ENCODE peak calls at places on chromosome 1, in seven cellular contexts. Q, S, N, L, W, K and C are unnamed samples.

GRCh38 chr1:53594391-53595180 is 135.4 kb downstream of the DMRTB1 start:
- DNase-seq in L (no peak), N (no peak), W (no peak), K (no peak), S (no peak), Q (peak; percentile 36), C (no peak)

GRCh38 chr1:60130703-60131102 is 57.1 kb upstream of the C1orf87 start:
- DNase-seq in S (no peak), N (no peak), W (no peak), Q (no peak), K (no peak), L (no peak), C (no peak)

GRCh38 chr1:241276391-241276790 is 80.6 kb downstream of the RGS7 start:
- DNase-seq in Q (no peak), K (no peak), N (no peak), S (no peak), L (no peak), W (no peak), C (no peak)

GRCh38 chr1:172626845-172627244 is 32.1 kb upstream of the FASLG start:
- DNase-seq in L (no peak), N (no peak), W (no peak), S (no peak), Q (no peak), K (no peak), C (no peak)

GRCh38 chr1:111197598-111198289 is 2.7 kb downstream of the DENND2D start:
- DNase-seq in L (no peak), W (no peak), Q (no peak), N (no peak), K (no peak), S (no peak), C (no peak)

GRCh38 chr1:109780982-109781381 is 17.3 kb upstream of the EPS8L3 start:
- DNase-seq in S (no peak), L (no peak), W (no peak), N (no peak), K (no peak), Q (no peak), C (no peak)

GRCh38 chr1:50644447-50645105 is 221.3 kb upstream of the DMRTA2 start:
- DNase-seq in Q (no peak), N (no peak), L (no peak), S (no peak), K (no peak), W (no peak), C (no peak)

GRCh38 chr1:47659141-47659540 is 221.3 kb downstream of the FOXD2 start:
- DNase-seq in W (no peak), Q (no peak), S (no peak), N (no peak), L (no peak), K (peak; percentile 13), C (no peak)

GRCh38 chr1:20640183-20640597 is 6.9 kb downstream of the PINK1 start:
- DNase-seq in N (peak; percentile 59), L (no peak), W (no peak), K (peak; percentile 49), S (peak; percentile 36), Q (no peak), C (no peak)

GRCh38 chr1:183840140-183840539 is 35.2 kb downstream of the RGL1 start:
- DNase-seq in S (no peak), W (no peak), K (no peak), N (no peak), Q (no peak), L (no peak), C (no peak)

GRCh38 chr1:32939655-32940371 is 24.8 kb downstream of the RNF19B start:
- DNase-seq in Q (no peak), N (no peak), K (no peak), S (peak; percentile 64), L (no peak), W (no peak), C (no peak)

GRCh38 chr1:110542730-110543129 is 23.8 kb upstream of the KCNA10 start:
- DNase-seq in W (no peak), S (no peak), L (no peak), Q (no peak), N (no peak), K (no peak), C (peak; percentile 32)

GRCh38 chr1:247415423-247416361 is at the start of gene NLRP3:
- DNase-seq in S (peak; percentile 33), K (peak; percentile 34), W (no peak), N (no peak), Q (no peak), L (no peak), C (peak; percentile 42)

GRCh38 chr1:54397090-54397591 is 9.1 kb downstream of the SSBP3 start:
- DNase-seq in K (peak; percentile 65), W (no peak), L (peak; percentile 45), N (no peak), S (peak; percentile 74), Q (no peak), C (no peak)

GRCh38 chr1:31843506-31843905 is 27.7 kb upstream of the SPOCD1 start:
- DNase-seq in S (no peak), W (no peak), Q (no peak), N (no peak), K (no peak), L (no peak), C (peak; percentile 77)

GRCh38 chr1:30512922-30513265 is 210.5 kb downstream of the MATN1 start:
- DNase-seq in S (no peak), Q (no peak), L (no peak), W (no peak), N (no peak), K (peak; percentile 16), C (no peak)

GRCh38 chr1:83845437-83846071 is 153.4 kb downstream of the TTLL7 start:
- DNase-seq in L (no peak), Q (no peak), N (no peak), W (no peak), K (no peak), S (no peak), C (no peak)

GRCh38 chr1:83844546-83844945 is 154.4 kb downstream of the TTLL7 start:
- DNase-seq in S (no peak), L (no peak), Q (no peak), W (no peak), N (no peak), K (no peak), C (no peak)

GRCh38 chr1:83850849-83851248 is 148.1 kb downstream of the TTLL7 start:
- DNase-seq in L (no peak), S (no peak), W (no peak), K (no peak), Q (no peak), N (no peak), C (no peak)

GRCh38 chr1:83846138-83846537 is 152.8 kb downstream of the TTLL7 start:
- DNase-seq in K (no peak), Q (no peak), L (no peak), W (no peak), S (no peak), N (no peak), C (no peak)

DNA sequence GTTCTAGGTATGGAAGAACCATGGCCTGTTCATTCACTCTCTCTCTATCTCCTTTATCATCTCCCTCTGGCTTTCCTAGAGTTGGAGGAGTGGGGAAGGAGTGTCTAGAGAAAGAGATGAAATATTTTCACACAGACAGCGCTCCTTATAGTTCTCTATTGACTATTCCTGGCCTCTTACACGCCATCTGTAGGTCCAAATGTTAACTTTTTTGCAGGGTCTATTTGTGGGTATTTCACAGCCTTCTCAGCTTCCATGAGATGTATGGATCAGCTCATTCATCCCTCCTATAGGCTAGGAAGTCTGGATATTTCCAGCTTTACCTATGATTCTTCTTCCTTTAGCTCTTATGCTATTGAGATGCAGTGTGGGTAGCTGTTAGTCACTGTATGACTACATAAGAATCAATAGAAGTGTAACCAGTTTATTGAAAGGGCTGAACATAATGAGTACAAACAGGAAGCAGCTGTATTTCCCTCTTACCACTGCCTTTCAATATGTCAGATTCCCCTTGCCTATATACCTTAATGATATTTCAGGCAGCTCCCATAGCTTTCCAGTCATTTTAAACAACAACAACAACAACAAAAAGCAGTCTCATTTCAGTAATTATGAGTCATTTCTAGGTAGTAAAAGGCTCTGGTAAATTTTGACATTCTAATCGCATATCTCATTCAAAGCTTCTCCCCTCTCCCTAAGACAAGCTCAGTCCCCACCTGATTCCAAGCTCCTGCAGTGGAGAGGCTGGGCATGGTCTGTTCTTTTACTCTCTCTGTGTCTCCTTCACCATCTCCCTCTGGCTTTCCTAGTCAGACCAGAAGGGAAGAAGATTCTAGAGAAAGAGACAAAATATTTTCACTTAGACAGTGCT is 149.5 kb downstream of the TTLL7 start:
- DNase-seq in S (no peak), N (no peak), Q (no peak), L (no peak), K (no peak), W (no peak), C (no peak)
- TF ChIP-seq POLR2A in S (no peak), N (no peak), Q (no peak), L (no peak), K (no peak), W (no peak), C (no peak)

DNA sequence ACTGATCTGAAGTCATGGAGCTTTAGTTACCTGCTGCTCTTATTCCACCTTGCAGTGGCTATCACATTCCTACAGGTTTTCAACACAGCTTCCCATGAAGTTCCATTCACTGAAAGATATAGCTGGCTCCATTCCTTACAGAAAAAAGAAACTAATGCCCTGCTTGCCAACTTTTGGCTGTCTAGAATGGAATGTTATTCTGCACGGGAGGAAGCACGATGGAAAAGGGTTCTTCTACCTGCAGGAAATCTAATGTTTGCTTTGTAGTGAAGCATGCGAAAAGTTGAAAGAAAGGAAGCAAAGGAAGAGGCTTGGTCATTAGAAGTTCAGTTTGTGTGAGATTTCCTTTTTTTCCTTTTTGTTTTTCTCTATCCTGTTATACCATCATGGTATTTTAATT is 32.6 kb downstream of the GIPC2 start:
- DNase-seq in Q (no peak), S (no peak), W (no peak), K (no peak), L (no peak), N (no peak), C (no peak)
- TF ChIP-seq POLR2A in Q (no peak), S (no peak), W (no peak), K (no peak), L (no peak), N (no peak), C (no peak)

GRCh38 chr1:155609515-155610256 is at the start of gene MSTO1:
- DNase-seq in L (peak; percentile 96), S (peak; percentile 97), Q (peak; percentile 96), K (peak; percentile 97), W (peak; percentile 83), N (peak; percentile 77), C (peak; percentile 95)
- TF ChIP-seq POLR2A in L (peak; percentile 59), S (no peak), Q (peak; percentile 35), K (no peak), W (no peak), N (peak; percentile 64), C (peak; percentile 95)

GRCh38 chr1:117117697-117118096 is 3.9 kb downstream of the TRIM45 start:
- DNase-seq in S (no peak), N (no peak), K (no peak), L (no peak), W (no peak), Q (no peak), C (no peak)

GRCh38 chr1:117114816-117115215 is 6.7 kb downstream of the TRIM45 start:
- DNase-seq in W (no peak), Q (no peak), K (no peak), S (no peak), L (no peak), N (no peak), C (no peak)

GRCh38 chr1:117116090-117116783 is 5.3 kb downstream of the TRIM45 start:
- DNase-seq in S (no peak), L (no peak), Q (no peak), W (no peak), N (no peak), K (no peak), C (no peak)

GRCh38 chr1:117118101-117118500 is 3.4 kb downstream of the TRIM45 start:
- DNase-seq in N (no peak), K (no peak), L (no peak), Q (no peak), W (no peak), S (no peak), C (no peak)

GRCh38 chr1:117116784-117117130 is 4.8 kb downstream of the TRIM45 start:
- DNase-seq in Q (no peak), S (no peak), W (no peak), N (no peak), K (no peak), L (no peak), C (no peak)
- TF ChIP-seq POLR2A in Q (no peak), S (no peak), W (no peak), N (no peak), K (no peak), L (no peak), C (no peak)